ENCODE peak calls at places on chromosomes 12 and 14, in ten cellular contexts. One of them, this sample, is unnamed.

GRCh38 chr12:56299308-56299852 is 750 bp downstream of the CS start:
- DNase-seq in heart left ventricle: no peak
- DNase-seq in Peyer's patch: no peak
- DNase-seq in body of pancreas: peak
- DNase-seq in sigmoid colon: no peak
- DNase-seq in K562: peak
- DNase-seq in IMR-90: peak
- DNase-seq in transverse colon: peak
- DNase-seq in lower leg skin: no peak
- DNase-seq in thyroid gland: peak
- DNase-seq in this sample: peak

GRCh38 chr12:80193900-80194299 is 94.6 kb downstream of the OTOGL start:
- DNase-seq in heart left ventricle: no peak
- DNase-seq in Peyer's patch: no peak
- DNase-seq in body of pancreas: no peak
- DNase-seq in sigmoid colon: no peak
- DNase-seq in K562: no peak
- DNase-seq in IMR-90: no peak
- DNase-seq in transverse colon: no peak
- DNase-seq in lower leg skin: no peak
- DNase-seq in thyroid gland: no peak
- DNase-seq in this sample: no peak

GRCh38 chr12:59398164-59398563 is 197.7 kb upstream of the SLC16A7 start:
- DNase-seq in heart left ventricle: no peak
- DNase-seq in Peyer's patch: no peak
- DNase-seq in body of pancreas: no peak
- DNase-seq in sigmoid colon: no peak
- DNase-seq in K562: no peak
- DNase-seq in IMR-90: no peak
- DNase-seq in transverse colon: no peak
- DNase-seq in lower leg skin: no peak
- DNase-seq in thyroid gland: no peak
- DNase-seq in this sample: no peak

GRCh38 chr12:15633201-15633600 is 156.0 kb downstream of the EPS8 start:
- DNase-seq in heart left ventricle: no peak
- DNase-seq in Peyer's patch: no peak
- DNase-seq in body of pancreas: no peak
- DNase-seq in sigmoid colon: no peak
- DNase-seq in K562: no peak
- DNase-seq in IMR-90: no peak
- DNase-seq in transverse colon: no peak
- DNase-seq in lower leg skin: no peak
- DNase-seq in thyroid gland: no peak
- DNase-seq in this sample: no peak

GRCh38 chr12:64624035-64624434 is 13.7 kb downstream of the RASSF3 start:
- DNase-seq in heart left ventricle: no peak
- DNase-seq in Peyer's patch: no peak
- DNase-seq in body of pancreas: no peak
- DNase-seq in sigmoid colon: no peak
- DNase-seq in K562: no peak
- DNase-seq in IMR-90: no peak
- DNase-seq in transverse colon: no peak
- DNase-seq in lower leg skin: no peak
- DNase-seq in thyroid gland: no peak
- DNase-seq in this sample: no peak

GRCh38 chr14:50529288-50530179 is 2.8 kb downstream of the MAP4K5 start:
- DNase-seq in heart left ventricle: no peak
- DNase-seq in Peyer's patch: no peak
- DNase-seq in body of pancreas: no peak
- DNase-seq in sigmoid colon: no peak
- DNase-seq in K562: peak
- DNase-seq in IMR-90: peak
- DNase-seq in transverse colon: no peak
- DNase-seq in lower leg skin: no peak
- DNase-seq in thyroid gland: no peak
- DNase-seq in this sample: peak

GRCh38 chr12:124432376-124432775 is 135.0 kb downstream of the NCOR2 start:
- DNase-seq in heart left ventricle: peak
- DNase-seq in Peyer's patch: no peak
- DNase-seq in body of pancreas: peak
- DNase-seq in sigmoid colon: no peak
- DNase-seq in K562: no peak
- DNase-seq in IMR-90: no peak
- DNase-seq in transverse colon: no peak
- DNase-seq in lower leg skin: no peak
- DNase-seq in thyroid gland: no peak
- DNase-seq in this sample: no peak

GRCh38 chr12:71536939-71537622 is 97.5 kb downstream of the LGR5 start:
- DNase-seq in heart left ventricle: no peak
- DNase-seq in Peyer's patch: no peak
- DNase-seq in body of pancreas: no peak
- DNase-seq in sigmoid colon: no peak
- DNase-seq in K562: no peak
- DNase-seq in IMR-90: no peak
- DNase-seq in transverse colon: no peak
- DNase-seq in lower leg skin: no peak
- DNase-seq in thyroid gland: no peak
- DNase-seq in this sample: no peak

GRCh38 chr12:118064608-118065007 is 3.6 kb upstream of the WSB2 start:
- DNase-seq in heart left ventricle: no peak
- DNase-seq in Peyer's patch: no peak
- DNase-seq in body of pancreas: no peak
- DNase-seq in sigmoid colon: no peak
- DNase-seq in K562: peak
- DNase-seq in IMR-90: no peak
- DNase-seq in transverse colon: no peak
- DNase-seq in lower leg skin: no peak
- DNase-seq in thyroid gland: no peak
- DNase-seq in this sample: peak

GRCh38 chr12:47752121-47752520 is 6.6 kb downstream of the RAPGEF3 start:
- DNase-seq in heart left ventricle: no peak
- DNase-seq in Peyer's patch: no peak
- DNase-seq in body of pancreas: no peak
- DNase-seq in sigmoid colon: no peak
- DNase-seq in K562: no peak
- DNase-seq in IMR-90: no peak
- DNase-seq in transverse colon: no peak
- DNase-seq in lower leg skin: no peak
- DNase-seq in thyroid gland: no peak
- DNase-seq in this sample: no peak

GRCh38 chr12:131701705-131702572 is 9.0 kb upstream of the SFSWAP start:
- DNase-seq in heart left ventricle: no peak
- DNase-seq in Peyer's patch: no peak
- DNase-seq in body of pancreas: no peak
- DNase-seq in sigmoid colon: no peak
- DNase-seq in K562: no peak
- DNase-seq in IMR-90: no peak
- DNase-seq in transverse colon: no peak
- DNase-seq in lower leg skin: no peak
- DNase-seq in thyroid gland: no peak
- DNase-seq in this sample: no peak

DNA sequence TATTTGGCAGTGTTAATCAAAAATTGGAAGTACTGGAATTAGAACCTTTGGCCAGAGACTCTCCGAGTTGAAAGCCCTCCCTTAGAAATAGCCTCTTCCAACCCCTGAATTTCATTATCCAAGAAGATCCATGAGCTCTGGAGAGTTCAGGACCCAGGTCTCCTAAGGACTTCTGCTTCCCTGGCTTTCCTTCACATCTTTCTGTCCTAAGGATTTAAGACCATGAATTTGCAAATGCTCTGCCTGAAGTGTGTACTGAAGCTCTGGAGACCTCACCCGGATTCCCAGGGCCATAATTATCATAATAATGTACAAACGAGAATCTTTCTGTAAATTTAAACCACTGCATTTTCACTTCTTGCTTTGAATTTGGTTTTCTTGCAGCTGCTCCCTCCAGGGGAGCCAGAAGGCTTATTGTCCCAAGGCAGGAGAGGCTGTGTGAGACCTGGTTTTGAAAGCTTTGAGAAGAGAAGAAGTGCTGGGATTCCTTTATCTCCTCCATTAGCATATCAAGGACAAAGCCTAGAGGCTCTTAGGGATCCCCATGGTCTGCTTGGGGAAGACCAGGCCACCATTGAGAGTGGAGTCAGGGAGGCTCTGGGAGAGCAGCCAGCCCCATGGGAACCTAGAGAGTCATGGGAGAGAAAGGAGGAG is 41.1 kb downstream of the GLRX5 start:
- DNase-seq in heart left ventricle: no peak
- DNase-seq in Peyer's patch: no peak
- DNase-seq in body of pancreas: no peak
- DNase-seq in sigmoid colon: no peak
- DNase-seq in K562: no peak
- DNase-seq in IMR-90: no peak
- DNase-seq in transverse colon: no peak
- DNase-seq in lower leg skin: no peak
- DNase-seq in thyroid gland: no peak
- DNase-seq in this sample: no peak
- TF ChIP-seq POLR2A in heart left ventricle: no peak
- TF ChIP-seq POLR2A in Peyer's patch: no peak
- TF ChIP-seq POLR2A in body of pancreas: no peak
- TF ChIP-seq POLR2A in sigmoid colon: no peak
- TF ChIP-seq POLR2A in K562: no peak
- TF ChIP-seq POLR2A in IMR-90: no peak
- TF ChIP-seq POLR2A in transverse colon: no peak
- TF ChIP-seq POLR2A in lower leg skin: no peak
- TF ChIP-seq POLR2A in thyroid gland: no peak
- TF ChIP-seq POLR2A in this sample: no peak

GRCh38 chr12:6342140-6342889 is 439 bp upstream of the TNFRSF1A start:
- DNase-seq in heart left ventricle: no peak
- DNase-seq in Peyer's patch: no peak
- DNase-seq in body of pancreas: no peak
- DNase-seq in sigmoid colon: no peak
- DNase-seq in K562: no peak
- DNase-seq in IMR-90: no peak
- DNase-seq in transverse colon: no peak
- DNase-seq in lower leg skin: no peak
- DNase-seq in thyroid gland: no peak
- DNase-seq in this sample: no peak

GRCh38 chr12:6340745-6341438 is 984 bp downstream of the TNFRSF1A start:
- DNase-seq in heart left ventricle: no peak
- DNase-seq in Peyer's patch: no peak
- DNase-seq in body of pancreas: peak
- DNase-seq in sigmoid colon: no peak
- DNase-seq in K562: no peak
- DNase-seq in IMR-90: no peak
- DNase-seq in transverse colon: no peak
- DNase-seq in lower leg skin: no peak
- DNase-seq in thyroid gland: no peak
- DNase-seq in this sample: no peak

GRCh38 chr12:6343518-6343917 is 1.6 kb upstream of the TNFRSF1A start:
- DNase-seq in heart left ventricle: no peak
- DNase-seq in Peyer's patch: no peak
- DNase-seq in body of pancreas: no peak
- DNase-seq in sigmoid colon: no peak
- DNase-seq in K562: peak
- DNase-seq in IMR-90: no peak
- DNase-seq in transverse colon: no peak
- DNase-seq in lower leg skin: no peak
- DNase-seq in thyroid gland: no peak
- DNase-seq in this sample: no peak

GRCh38 chr12:6338955-6339761 is 2.7 kb downstream of the TNFRSF1A start:
- DNase-seq in heart left ventricle: no peak
- DNase-seq in Peyer's patch: no peak
- DNase-seq in body of pancreas: no peak
- DNase-seq in sigmoid colon: no peak
- DNase-seq in K562: no peak
- DNase-seq in IMR-90: no peak
- DNase-seq in transverse colon: no peak
- DNase-seq in lower leg skin: no peak
- DNase-seq in thyroid gland: no peak
- DNase-seq in this sample: no peak

GRCh38 chr12:6341439-6342139 is at the start of gene TNFRSF1A:
- DNase-seq in heart left ventricle: peak
- DNase-seq in Peyer's patch: peak
- DNase-seq in body of pancreas: peak
- DNase-seq in sigmoid colon: peak
- DNase-seq in K562: peak
- DNase-seq in IMR-90: peak
- DNase-seq in transverse colon: peak
- DNase-seq in lower leg skin: peak
- DNase-seq in thyroid gland: peak
- DNase-seq in this sample: peak
- TF ChIP-seq POLR2A in heart left ventricle: peak
- TF ChIP-seq POLR2A in Peyer's patch: peak
- TF ChIP-seq POLR2A in body of pancreas: no peak
- TF ChIP-seq POLR2A in sigmoid colon: peak
- TF ChIP-seq POLR2A in K562: peak
- TF ChIP-seq POLR2A in IMR-90: no peak
- TF ChIP-seq POLR2A in transverse colon: peak
- TF ChIP-seq POLR2A in lower leg skin: no peak
- TF ChIP-seq POLR2A in thyroid gland: peak
- TF ChIP-seq POLR2A in this sample: peak

DNA sequence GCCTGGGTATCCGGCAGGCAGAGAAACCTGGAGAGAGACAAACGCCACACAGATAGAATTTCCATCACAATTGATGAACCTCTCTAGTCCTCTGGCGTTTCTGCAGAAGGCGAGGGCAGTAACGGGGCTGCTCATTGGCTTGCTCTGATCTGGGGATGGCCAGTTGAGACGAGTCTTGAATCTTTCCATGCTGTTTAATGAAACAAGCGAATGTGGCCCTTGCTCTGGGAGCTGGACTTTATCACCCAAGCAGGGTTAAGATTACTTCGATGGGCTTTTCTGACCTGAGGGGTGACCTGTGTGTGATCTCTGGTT is 42.4 kb upstream of the CLMN start:
- DNase-seq in heart left ventricle: no peak
- DNase-seq in Peyer's patch: no peak
- DNase-seq in body of pancreas: no peak
- DNase-seq in sigmoid colon: no peak
- DNase-seq in K562: no peak
- DNase-seq in IMR-90: no peak
- DNase-seq in transverse colon: no peak
- DNase-seq in lower leg skin: peak
- DNase-seq in thyroid gland: no peak
- DNase-seq in this sample: no peak
- TF ChIP-seq POLR2A in heart left ventricle: no peak
- TF ChIP-seq POLR2A in Peyer's patch: no peak
- TF ChIP-seq POLR2A in body of pancreas: no peak
- TF ChIP-seq POLR2A in sigmoid colon: no peak
- TF ChIP-seq POLR2A in K562: no peak
- TF ChIP-seq POLR2A in IMR-90: no peak
- TF ChIP-seq POLR2A in transverse colon: no peak
- TF ChIP-seq POLR2A in lower leg skin: no peak
- TF ChIP-seq POLR2A in thyroid gland: no peak
- TF ChIP-seq POLR2A in this sample: no peak

DNA sequence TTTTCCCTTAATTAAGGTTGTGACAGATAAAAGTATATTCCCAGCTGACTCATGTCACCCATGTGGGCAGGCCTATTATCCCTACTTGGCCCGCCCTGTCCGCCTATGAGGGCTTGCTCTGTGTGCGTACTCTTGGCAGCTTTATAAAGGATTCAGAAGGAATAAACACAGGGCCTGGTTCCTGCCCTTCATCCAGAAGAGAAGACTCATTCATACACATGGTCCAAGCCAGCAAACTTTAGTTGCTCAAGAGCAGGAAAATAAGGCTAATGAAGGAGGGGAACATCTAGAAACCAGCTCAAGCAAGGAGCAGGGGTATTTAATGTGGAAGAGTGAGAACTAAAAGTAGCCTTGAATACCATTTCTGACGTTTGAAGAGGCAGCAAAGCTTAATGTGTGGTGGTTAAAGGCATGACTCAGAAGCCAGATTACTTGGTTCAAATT is 141.9 kb downstream of the CRADD start:
- DNase-seq in heart left ventricle: no peak
- DNase-seq in Peyer's patch: no peak
- DNase-seq in body of pancreas: peak
- DNase-seq in sigmoid colon: peak
- DNase-seq in K562: no peak
- DNase-seq in IMR-90: peak
- DNase-seq in transverse colon: peak
- DNase-seq in lower leg skin: peak
- DNase-seq in thyroid gland: no peak
- DNase-seq in this sample: no peak
- TF ChIP-seq POLR2A in heart left ventricle: no peak
- TF ChIP-seq POLR2A in Peyer's patch: no peak
- TF ChIP-seq POLR2A in body of pancreas: no peak
- TF ChIP-seq POLR2A in sigmoid colon: no peak
- TF ChIP-seq POLR2A in K562: no peak
- TF ChIP-seq POLR2A in IMR-90: no peak
- TF ChIP-seq POLR2A in transverse colon: no peak
- TF ChIP-seq POLR2A in lower leg skin: no peak
- TF ChIP-seq POLR2A in thyroid gland: no peak
- TF ChIP-seq POLR2A in this sample: no peak

This sample was measured in erythroblast.